ENCODE peak calls at places on chromosomes 16 and 17, in four cellular contexts. One of them, this sample, is unnamed.

GRCh38 chr17:82823004-82823403 is 16.8 kb downstream of the ZNF750 start:
- DNase-seq in pancreas: no peak
- DNase-seq in HFF-Myc: no peak
- DNase-seq in cardiac fibroblast: no peak
- DNase-seq in this sample: no peak

GRCh38 chr17:75601057-75601987 is 13.7 kb downstream of the MYO15B start:
- DNase-seq in pancreas: peak; percentile 71
- DNase-seq in HFF-Myc: no peak
- DNase-seq in cardiac fibroblast: peak; percentile 35
- DNase-seq in this sample: no peak

GRCh38 chr16:66372078-66372897 is 5.8 kb downstream of the CDH5 start:
- DNase-seq in pancreas: no peak
- DNase-seq in HFF-Myc: no peak
- DNase-seq in cardiac fibroblast: no peak
- DNase-seq in this sample: no peak

GRCh38 chr16:25988089-25988488 is 296.3 kb downstream of the HS3ST4 start:
- DNase-seq in pancreas: no peak
- DNase-seq in HFF-Myc: no peak
- DNase-seq in cardiac fibroblast: no peak
- DNase-seq in this sample: no peak

GRCh38 chr16:84608281-84608680 is 9.6 kb downstream of the COTL1 start:
- DNase-seq in pancreas: no peak
- DNase-seq in HFF-Myc: no peak
- DNase-seq in cardiac fibroblast: no peak
- DNase-seq in this sample: no peak

GRCh38 chr16:61792194-61792904 is 243.9 kb downstream of the CDH8 start:
- DNase-seq in pancreas: no peak
- DNase-seq in HFF-Myc: peak; percentile 10
- DNase-seq in cardiac fibroblast: peak; percentile 6
- DNase-seq in this sample: peak; percentile 96

GRCh38 chr16:27284865-27285675 is 16.5 kb upstream of the NSMCE1 start:
- DNase-seq in pancreas: no peak
- DNase-seq in HFF-Myc: no peak
- DNase-seq in cardiac fibroblast: no peak
- DNase-seq in this sample: no peak

GRCh38 chr17:74569392-74570003 is 2.2 kb upstream of the CD300H start:
- DNase-seq in pancreas: no peak
- DNase-seq in HFF-Myc: peak; percentile 17
- DNase-seq in cardiac fibroblast: peak; percentile 97
- DNase-seq in this sample: peak; percentile 99

GRCh38 chr16:23355106-23355670 is 53.1 kb downstream of the SCNN1B start:
- DNase-seq in pancreas: no peak
- DNase-seq in HFF-Myc: no peak
- DNase-seq in cardiac fibroblast: no peak
- DNase-seq in this sample: no peak

GRCh38 chr16:3642397-3643094 is 11.9 kb upstream of the DNASE1 start:
- DNase-seq in pancreas: peak; percentile 21
- DNase-seq in HFF-Myc: no peak
- DNase-seq in cardiac fibroblast: peak; percentile 51
- DNase-seq in this sample: no peak

GRCh38 chr16:52035406-52035805 is 511.5 kb downstream of the TOX3 start:
- DNase-seq in pancreas: no peak
- DNase-seq in HFF-Myc: no peak
- DNase-seq in cardiac fibroblast: no peak
- DNase-seq in this sample: no peak

GRCh38 chr17:2362016-2362415 is 24.7 kb downstream of the SGSM2 start:
- DNase-seq in pancreas: no peak
- DNase-seq in HFF-Myc: no peak
- DNase-seq in cardiac fibroblast: no peak
- DNase-seq in this sample: no peak

GRCh38 chr16:46826618-46827017 is 4.4 kb downstream of the C16orf87 start:
- DNase-seq in pancreas: no peak
- DNase-seq in HFF-Myc: no peak
- DNase-seq in cardiac fibroblast: no peak
- DNase-seq in this sample: no peak

GRCh38 chr17:1998426-1998784 is 26.7 kb downstream of the RTN4RL1 start:
- DNase-seq in pancreas: peak; percentile 55
- DNase-seq in HFF-Myc: no peak
- DNase-seq in cardiac fibroblast: no peak
- DNase-seq in this sample: no peak

GRCh38 chr16:55943257-55943656 is 68.1 kb upstream of the CES5A start:
- DNase-seq in pancreas: no peak
- DNase-seq in HFF-Myc: no peak
- DNase-seq in cardiac fibroblast: no peak
- DNase-seq in this sample: no peak

GRCh38 chr17:28381141-28381825 is 9.8 kb downstream of the SARM1 start:
- DNase-seq in pancreas: no peak
- DNase-seq in HFF-Myc: no peak
- DNase-seq in cardiac fibroblast: no peak
- DNase-seq in this sample: no peak

GRCh38 chr16:65704866-65705265 is 583.0 kb upstream of the CDH11 start:
- DNase-seq in pancreas: no peak
- DNase-seq in HFF-Myc: no peak
- DNase-seq in cardiac fibroblast: no peak
- DNase-seq in this sample: no peak

GRCh38 chr16:23052908-23053580 is 96.2 kb downstream of the USP31 start:
- DNase-seq in pancreas: no peak
- DNase-seq in HFF-Myc: no peak
- DNase-seq in cardiac fibroblast: no peak
- DNase-seq in this sample: no peak

GRCh38 chr17:32876414-32877163 is at the start of gene MYO1D:
- DNase-seq in pancreas: peak; percentile 78
- DNase-seq in HFF-Myc: no peak
- DNase-seq in cardiac fibroblast: no peak
- DNase-seq in this sample: no peak

GRCh38 chr16:2364638-2365210 is 24.2 kb upstream of the ABCA3 start:
- DNase-seq in pancreas: no peak
- DNase-seq in HFF-Myc: no peak
- DNase-seq in cardiac fibroblast: peak; percentile 34
- DNase-seq in this sample: no peak

GRCh38 chr17:34171245-34171818 is 83.8 kb upstream of the CCL2 start:
- DNase-seq in pancreas: peak; percentile 70
- DNase-seq in HFF-Myc: peak; percentile 61
- DNase-seq in cardiac fibroblast: peak; percentile 70
- DNase-seq in this sample: peak; percentile 8

GRCh38 chr17:49225554-49226236 is 4.9 kb downstream of the PHOSPHO1 start:
- DNase-seq in pancreas: no peak
- DNase-seq in HFF-Myc: no peak
- DNase-seq in cardiac fibroblast: no peak
- DNase-seq in this sample: no peak

GRCh38 chr17:75610103-75610984 is 22.7 kb downstream of the MYO15B start:
- DNase-seq in pancreas: no peak
- DNase-seq in HFF-Myc: no peak
- DNase-seq in cardiac fibroblast: no peak
- DNase-seq in this sample: no peak

GRCh38 chr17:63495471-63495870 is 18.6 kb downstream of the ACE start:
- DNase-seq in pancreas: no peak
- DNase-seq in HFF-Myc: no peak
- DNase-seq in cardiac fibroblast: peak; percentile 13
- DNase-seq in this sample: no peak

GRCh38 chr17:41464682-41465081 is 2.5 kb downstream of the KRT32 start:
- DNase-seq in pancreas: peak; percentile 46
- DNase-seq in HFF-Myc: peak; percentile 58
- DNase-seq in cardiac fibroblast: peak; percentile 90
- DNase-seq in this sample: peak; percentile 89

GRCh38 chr16:71288570-71288889 is 672 bp downstream of the CMTR2 start:
- DNase-seq in pancreas: no peak
- DNase-seq in HFF-Myc: no peak
- DNase-seq in cardiac fibroblast: no peak
- DNase-seq in this sample: no peak

GRCh38 chr16:525520-526180 is 1.9 kb upstream of the CAPN15 start:
- DNase-seq in pancreas: peak; percentile 56
- DNase-seq in HFF-Myc: peak; percentile 59
- DNase-seq in cardiac fibroblast: peak; percentile 75
- DNase-seq in this sample: peak; percentile 61

GRCh38 chr17:67620636-67621035 is 97.1 kb upstream of the NOL11 start:
- DNase-seq in pancreas: no peak
- DNase-seq in HFF-Myc: no peak
- DNase-seq in cardiac fibroblast: no peak
- DNase-seq in this sample: no peak

GRCh38 chr17:17098426-17099035 is 56.3 kb downstream of the MPRIP start:
- DNase-seq in pancreas: no peak
- DNase-seq in HFF-Myc: no peak
- DNase-seq in cardiac fibroblast: peak; percentile 80
- DNase-seq in this sample: no peak

GRCh38 chr17:19728114-19728495 is 11.7 kb upstream of the SLC47A2 start:
- DNase-seq in pancreas: peak; percentile 77
- DNase-seq in HFF-Myc: no peak
- DNase-seq in cardiac fibroblast: peak; percentile 96
- DNase-seq in this sample: peak; percentile 68

GRCh38 chr17:31269178-31269577 is 27.9 kb downstream of the OMG start:
- DNase-seq in pancreas: no peak
- DNase-seq in HFF-Myc: no peak
- DNase-seq in cardiac fibroblast: no peak
- DNase-seq in this sample: no peak

GRCh38 chr17:31269597-31269996 is 27.4 kb downstream of the OMG start:
- DNase-seq in pancreas: no peak
- DNase-seq in HFF-Myc: peak; percentile 99
- DNase-seq in cardiac fibroblast: peak; percentile 97
- DNase-seq in this sample: peak; percentile 99

GRCh38 chr17:31261596-31261995 is 35.4 kb downstream of the OMG start:
- DNase-seq in pancreas: no peak
- DNase-seq in HFF-Myc: no peak
- DNase-seq in cardiac fibroblast: no peak
- DNase-seq in this sample: no peak

GRCh38 chr17:31260151-31260550 is 36.9 kb downstream of the OMG start:
- DNase-seq in pancreas: no peak
- DNase-seq in HFF-Myc: no peak
- DNase-seq in cardiac fibroblast: no peak
- DNase-seq in this sample: no peak

DNA sequence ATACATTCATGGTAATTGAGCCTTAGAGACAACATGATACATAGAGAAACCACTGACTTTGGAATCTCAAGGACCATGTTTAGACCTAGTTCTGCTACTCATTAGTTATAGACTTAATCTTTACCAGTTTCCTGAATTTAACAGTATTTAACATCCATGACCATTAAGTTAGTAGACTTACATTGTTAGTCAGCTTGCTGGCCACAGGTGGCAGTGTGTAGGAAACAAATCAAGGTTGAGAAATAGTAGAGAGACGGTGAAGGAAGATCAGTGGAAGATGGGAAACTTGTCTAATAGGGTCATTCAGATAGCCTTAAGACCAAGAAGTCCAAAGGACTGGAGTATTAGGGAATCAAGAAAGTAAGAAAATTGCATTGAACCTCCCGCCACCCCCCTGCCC is 31.0 kb downstream of the OMG start:
- DNase-seq in pancreas: no peak
- DNase-seq in HFF-Myc: no peak
- DNase-seq in cardiac fibroblast: no peak
- DNase-seq in this sample: no peak
- TF ChIP-seq CTCF in pancreas: no peak
- TF ChIP-seq CTCF in HFF-Myc: peak; percentile 32
- TF ChIP-seq CTCF in cardiac fibroblast: peak; percentile 29
- TF ChIP-seq CTCF in this sample: peak; percentile 15

DNA sequence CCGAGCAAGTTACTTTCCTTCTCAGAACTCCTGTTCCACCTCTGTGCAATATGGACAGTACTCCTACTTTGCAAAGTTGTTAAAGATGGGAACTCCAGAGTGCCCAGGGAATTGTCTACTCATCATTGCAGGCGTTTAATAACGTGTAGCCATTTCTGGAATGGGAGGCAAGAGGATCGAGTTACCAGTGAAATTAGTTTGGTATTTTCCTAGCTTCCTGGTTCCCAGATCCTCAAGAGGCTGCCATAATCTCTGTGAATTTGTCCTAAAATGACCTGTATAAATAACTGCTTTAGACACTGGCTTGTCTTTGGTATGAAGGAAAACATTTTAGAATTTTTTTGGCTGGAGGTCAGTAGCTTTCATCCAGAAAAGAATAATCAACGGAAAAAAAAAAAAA is 27.7 kb downstream of the WWOX start:
- DNase-seq in pancreas: no peak
- DNase-seq in HFF-Myc: no peak
- DNase-seq in cardiac fibroblast: peak; percentile 67
- DNase-seq in this sample: peak; percentile 7
- H3K4me3 ChIP-seq in pancreas: no peak overlapping the region
- H3K4me3 ChIP-seq in HFF-Myc: no peak overlapping the region
- H3K4me3 ChIP-seq in cardiac fibroblast: no peak overlapping the region
- H3K4me3 ChIP-seq in this sample: no peak overlapping the region

DNA sequence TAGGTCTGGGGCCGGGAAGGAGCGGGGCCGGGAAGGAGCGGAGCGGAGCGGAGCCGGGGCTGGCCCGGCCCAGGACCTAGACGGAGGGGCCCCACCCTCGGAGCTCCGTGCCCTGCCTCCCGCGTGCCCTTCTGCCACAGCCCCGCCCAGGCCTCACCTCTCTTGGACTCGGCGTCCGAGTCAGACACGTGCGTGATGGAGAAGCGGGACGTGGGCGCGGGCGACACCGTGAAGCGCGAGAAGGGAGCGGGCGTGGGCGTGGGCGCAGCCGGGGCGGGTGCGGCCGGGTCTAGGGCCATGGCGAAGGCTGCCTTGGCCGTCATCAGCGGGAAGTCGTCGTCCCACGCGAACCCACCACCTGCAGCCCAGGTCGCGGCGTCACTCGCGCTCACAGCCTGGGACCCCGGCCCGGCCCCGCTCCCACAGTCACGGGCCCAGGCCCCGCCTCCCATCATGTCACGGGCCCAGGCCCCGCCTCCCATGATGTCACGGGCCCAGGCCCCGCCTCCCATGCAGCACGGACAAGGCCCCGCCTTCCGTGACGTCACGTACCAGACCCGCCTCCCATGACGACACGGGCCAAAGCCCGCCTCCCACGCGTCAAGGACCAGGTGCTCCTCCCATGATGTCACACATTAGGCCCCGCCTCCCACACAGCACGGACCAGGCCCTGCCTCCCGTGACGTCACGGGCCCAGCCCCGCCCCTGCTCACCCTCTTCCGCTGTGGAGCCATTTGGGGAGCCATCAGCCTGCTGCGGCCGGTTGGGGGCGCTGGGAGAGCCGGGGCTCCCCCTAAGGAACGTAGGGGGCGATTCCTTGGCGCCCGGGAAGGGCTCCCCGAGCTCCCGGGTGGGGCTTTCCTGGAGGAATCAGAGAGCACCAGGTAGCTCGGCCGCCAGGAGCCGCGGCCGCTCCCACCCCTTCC is 45.8 kb upstream of the PVALEF start:
- DNase-seq in pancreas: peak; percentile 67
- DNase-seq in HFF-Myc: peak; percentile 50
- DNase-seq in cardiac fibroblast: peak; percentile 95
- DNase-seq in this sample: peak; percentile 41
- TF ChIP-seq CTCF in pancreas: no peak
- TF ChIP-seq CTCF in HFF-Myc: peak; percentile 16
- TF ChIP-seq CTCF in cardiac fibroblast: peak; percentile 4
- TF ChIP-seq CTCF in this sample: no peak

GRCh38 chr17:78774456-78774855 is 7.6 kb downstream of the CYTH1 start:
- DNase-seq in pancreas: no peak
- DNase-seq in HFF-Myc: no peak
- DNase-seq in cardiac fibroblast: no peak
- DNase-seq in this sample: no peak

GRCh38 chr17:78779848-78780247 is 2.2 kb downstream of the CYTH1 start:
- DNase-seq in pancreas: no peak
- DNase-seq in HFF-Myc: no peak
- DNase-seq in cardiac fibroblast: no peak
- DNase-seq in this sample: no peak

GRCh38 chr17:78777886-78778285 is 4.2 kb downstream of the CYTH1 start:
- DNase-seq in pancreas: no peak
- DNase-seq in HFF-Myc: no peak
- DNase-seq in cardiac fibroblast: no peak
- DNase-seq in this sample: no peak

GRCh38 chr17:78771758-78772382 is 10.2 kb downstream of the CYTH1 start:
- DNase-seq in pancreas: no peak
- DNase-seq in HFF-Myc: no peak
- DNase-seq in cardiac fibroblast: no peak
- DNase-seq in this sample: no peak

GRCh38 chr17:78774956-78775571 is 7.0 kb downstream of the CYTH1 start:
- DNase-seq in pancreas: no peak
- DNase-seq in HFF-Myc: no peak
- DNase-seq in cardiac fibroblast: no peak
- DNase-seq in this sample: no peak
- H3K4me3 ChIP-seq in pancreas: no peak overlapping the region
- H3K4me3 ChIP-seq in HFF-Myc: no peak overlapping the region
- H3K4me3 ChIP-seq in cardiac fibroblast: no peak overlapping the region
- H3K4me3 ChIP-seq in this sample: no peak overlapping the region

This sample was measured in AG09309.